ENCODE peak calls at places on chromosomes 1 and 21, in four cellular contexts. R is spleen, T is lower leg skin, Z is stomach. S is an unnamed sample.

GRCh38 chr1:228555074-228555989 is 68.2 kb downstream of the RNF187 start:
- DNase-seq in T (peak), Z (no peak), R (peak), S (no peak)

GRCh38 chr1:234745844-234746797 is 136.1 kb upstream of the IRF2BP2 start:
- DNase-seq in T (no peak), R (no peak), Z (no peak), S (peak)

GRCh38 chr1:11458811-11459275 is 20.1 kb upstream of the DISP3 start:
- DNase-seq in T (no peak), Z (peak), R (no peak), S (no peak)

GRCh38 chr1:36087233-36088123 is 1.2 kb upstream of the ADPRS start:
- DNase-seq in Z (peak), T (peak), R (peak), S (no peak)

GRCh38 chr1:17250601-17251000 is 1.7 kb downstream of the PADI3 start:
- DNase-seq in T (no peak), Z (no peak), R (no peak), S (no peak)

GRCh38 chr1:27031235-27032118 is 18.8 kb upstream of the TENT5B start:
- DNase-seq in Z (peak), T (peak), R (peak), S (peak)

GRCh38 chr1:15618685-15619525 is 1.6 kb downstream of the DDI2 start:
- DNase-seq in T (no peak), Z (no peak), R (no peak), S (peak)

GRCh38 chr1:12038356-12039140 is 19.2 kb downstream of the MIIP start:
- DNase-seq in R (no peak), Z (no peak), T (no peak), S (no peak)

GRCh38 chr21:35586305-35586704 is 474.0 kb downstream of the SETD4 start:
- DNase-seq in R (no peak), Z (no peak), T (no peak), S (no peak)

GRCh38 chr1:38152351-38153082 is 105.9 kb upstream of the POU3F1 start:
- DNase-seq in R (no peak), Z (no peak), T (no peak), S (no peak)

GRCh38 chr1:208640295-208640694 is 396.1 kb upstream of the PLXNA2 start:
- DNase-seq in R (no peak), T (no peak), Z (no peak), S (no peak)

GRCh38 chr1:43961692-43962091 is 8.1 kb upstream of the DPH2 start:
- DNase-seq in T (no peak), Z (no peak), R (no peak), S (no peak)

GRCh38 chr1:42700006-42700405 is 17.8 kb downstream of the YBX1 start:
- DNase-seq in Z (no peak), T (no peak), R (no peak), S (no peak)

GRCh38 chr1:75233302-75233929 is 99.2 kb downstream of the LHX8 start:
- DNase-seq in R (no peak), T (no peak), Z (no peak), S (peak)

GRCh38 chr1:225870883-225871282 is 11.3 kb downstream of the TMEM63A start:
- DNase-seq in T (no peak), R (no peak), Z (no peak), S (no peak)

GRCh38 chr1:85274969-85275453 is 1.4 kb downstream of the BCL10 start:
- DNase-seq in T (no peak), R (no peak), Z (no peak), S (peak)

DNA sequence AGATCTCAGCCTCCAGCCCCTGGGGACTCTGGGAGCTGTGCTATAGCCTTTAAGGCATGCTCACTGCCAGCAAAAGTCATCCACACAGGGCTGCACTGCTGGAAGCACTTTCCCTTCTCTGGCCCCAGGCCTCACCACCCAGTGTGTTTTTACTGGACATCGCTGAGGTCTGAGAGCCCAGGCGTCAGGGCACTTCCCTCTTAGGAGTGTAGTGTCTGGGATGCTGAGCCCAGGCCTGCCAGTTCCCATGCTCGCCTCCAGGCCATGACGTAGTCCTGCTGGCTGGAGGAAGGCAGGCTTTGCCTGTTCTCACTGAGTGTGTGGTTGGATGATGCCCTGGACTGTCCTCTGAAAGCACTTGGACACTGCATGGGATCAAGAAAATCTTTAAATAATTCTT is 101.2 kb downstream of the GDAP2 start:
- DNase-seq in T (no peak), R (no peak), Z (no peak), S (peak)
- TF ChIP-seq CTCF in T (no peak), R (no peak), Z (no peak), S (peak)

DNA sequence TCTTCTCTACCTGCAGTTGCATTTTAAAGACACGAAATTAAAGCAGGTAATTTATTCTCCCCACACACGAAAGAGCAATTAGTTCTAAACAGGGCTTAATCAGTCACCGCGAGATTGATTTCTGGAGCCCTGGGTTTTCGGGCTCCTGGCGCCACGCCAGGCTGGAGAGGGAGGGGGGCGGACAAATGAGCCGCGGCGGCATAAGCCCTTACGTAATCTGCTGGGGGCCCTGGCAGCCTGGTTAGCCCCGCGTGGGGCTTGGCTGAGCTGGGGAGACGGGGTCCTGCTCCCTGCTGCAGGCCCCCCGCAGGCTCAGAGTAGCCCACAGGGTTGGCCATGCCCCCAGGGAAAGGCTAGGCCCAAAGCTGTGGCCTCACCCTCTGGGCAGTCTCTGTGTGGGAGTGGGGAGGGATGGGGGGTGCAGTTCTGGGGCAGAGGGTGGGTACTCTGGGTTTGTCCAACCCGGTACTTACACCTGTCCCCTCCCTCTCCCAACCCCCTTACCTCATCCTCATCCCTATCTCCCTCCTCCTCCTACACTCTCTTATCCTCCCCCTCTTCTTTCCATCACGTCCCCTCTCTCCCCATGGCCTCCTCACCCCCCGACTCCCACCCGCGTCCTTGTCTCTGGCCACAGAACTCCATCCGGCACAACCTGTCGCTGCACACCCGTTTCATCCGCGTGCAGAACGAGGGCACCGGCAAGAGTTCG is 19.9 kb downstream of the FOXO6 start:
- DNase-seq in T (peak), Z (peak), R (no peak), S (no peak)
- H3K4me3 ChIP-seq in T (no peak), Z (peak), R (peak), S (peak)

GRCh38 chr1:118983558-118984021 is 4.6 kb downstream of the TBX15 start:
- DNase-seq in Z (no peak), R (no peak), T (no peak), S (no peak)

GRCh38 chr1:118984990-118985608 is 3.0 kb downstream of the TBX15 start:
- DNase-seq in Z (no peak), T (peak), R (no peak), S (no peak)

GRCh38 chr1:118985611-118986290 is 2.4 kb downstream of the TBX15 start:
- DNase-seq in T (peak), R (no peak), Z (no peak), S (no peak)

GRCh38 chr1:118982816-118983557 is 5.2 kb downstream of the TBX15 start:
- DNase-seq in R (no peak), T (no peak), Z (no peak), S (no peak)

DNA sequence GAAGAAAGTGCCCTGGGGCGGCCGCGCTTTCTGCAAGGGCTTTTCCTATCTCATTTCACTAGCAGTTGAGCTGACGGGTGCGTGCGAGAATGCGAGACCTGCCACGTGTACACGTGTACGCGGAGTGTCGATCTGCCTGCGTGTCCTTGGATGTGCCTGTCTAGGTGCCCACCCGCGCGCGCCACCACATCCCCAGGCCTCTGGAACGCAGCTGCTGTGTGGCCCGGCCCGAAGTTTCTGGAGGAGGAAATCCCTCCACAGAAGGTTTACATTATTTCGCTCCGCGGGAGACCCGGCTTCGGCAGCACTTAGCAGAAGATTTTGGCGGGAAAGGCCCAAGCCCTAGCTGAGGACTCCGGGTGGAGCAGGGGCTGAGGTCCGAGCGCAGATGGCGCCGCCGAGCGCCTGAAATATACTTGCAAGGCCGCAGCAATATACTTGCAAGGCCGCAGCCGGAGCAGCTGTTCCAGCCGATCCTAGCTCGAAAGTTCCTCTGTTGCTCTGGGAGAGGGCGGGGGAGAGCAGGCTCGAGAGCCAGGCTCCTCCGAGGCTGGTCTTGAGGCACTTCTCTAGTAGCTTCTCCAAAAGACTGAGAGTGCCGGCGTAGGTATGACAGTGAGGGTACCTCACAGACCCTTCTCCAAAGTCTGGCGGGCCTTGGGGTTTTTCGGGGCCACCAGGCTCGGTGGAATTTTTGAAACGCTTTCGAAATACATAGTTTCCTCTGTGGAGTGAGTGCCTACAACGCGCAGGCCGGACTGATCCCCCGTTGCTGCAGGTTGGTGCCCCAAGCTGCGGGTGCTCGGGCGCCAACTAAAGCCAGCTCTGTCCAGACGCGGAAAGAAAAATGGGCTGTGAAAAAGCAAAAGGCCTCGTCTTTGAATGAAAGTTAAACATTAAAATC is 3.8 kb downstream of the TBX15 start:
- DNase-seq in Z (no peak), R (no peak), T (peak), S (no peak)
- TF ChIP-seq CTCF in Z (no peak), R (no peak), T (no peak), S (no peak)

GRCh38 chr1:9079980-9080703 is 10.7 kb upstream of the SLC2A5 start:
- DNase-seq in Z (no peak), R (no peak), T (no peak), S (no peak)
- H3K4me3 ChIP-seq in Z (no peak), R (no peak), T (no peak), S (no peak)

GRCh38 chr1:182389619-182390047 is 2.0 kb downstream of the GLUL start:
- DNase-seq in R (no peak), Z (no peak), T (peak), S (no peak)

GRCh38 chr1:182392045-182393028 is 747 bp upstream of the GLUL start:
- DNase-seq in T (peak), Z (peak), R (peak), S (peak)

GRCh38 chr1:182391028-182391361 is 595 bp downstream of the GLUL start:
- DNase-seq in Z (no peak), T (no peak), R (no peak), S (no peak)

GRCh38 chr1:182394055-182394775 is 2.6 kb upstream of the GLUL start:
- DNase-seq in R (no peak), T (no peak), Z (no peak), S (no peak)

GRCh38 chr1:182391362-182392044 is at the start of gene GLUL:
- DNase-seq in T (peak), Z (peak), R (peak), S (peak)
- TF ChIP-seq CTCF in T (no peak), Z (no peak), R (peak), S (no peak)